ENCODE peak calls at places on chromosomes 3 and 15, in nine cellular contexts. T is NCI-H1436; I is stimulated activated CD8-positive, alpha-beta memory T cell treated with anti-CD3 and anti-CD28 coated beads, Interleukin-4, amount 100 ng/mL, for 4 hours; V is central memory CD4-positive, alpha-beta T cell; K is GDM1; N is cardiac fibroblast; J is stimulated activated CD4-positive, alpha-beta T cell treated with anti-CD3 and anti-CD28 coated beads, TNF-alpha, amount 100 ng/mL, for 24 hours; E is HFF-Myc; P is activated CD4-positive, alpha-beta T cell treated with anti-CD3 and anti-CD28 coated beads for 48 hours. Y is an unnamed sample.

GRCh38 chr3:121629601-121630000 is 31.1 kb downstream of the HCLS1 start:
- DNase-seq in P (no peak), I (no peak), T (no peak), E (no peak), K (no peak), N (no peak), V (no peak), J (no peak), Y (no peak)

GRCh38 chr3:149936812-149937230 is 33.9 kb downstream of the PFN2 start:
- DNase-seq in V (peak), N (peak), T (peak), I (no peak), J (peak), E (peak), P (peak), K (peak), Y (no peak)

GRCh38 chr3:128499724-128500275 is 6.8 kb upstream of the GATA2 start:
- DNase-seq in N (no peak), T (no peak), E (no peak), I (no peak), V (no peak), K (no peak), P (no peak), J (no peak), Y (no peak)

GRCh38 chr3:23041918-23042696 is 161.0 kb upstream of the UBE2E2 start:
- DNase-seq in T (no peak), J (no peak), E (no peak), I (no peak), N (peak), K (no peak), V (no peak), P (no peak), Y (peak)

GRCh38 chr15:66505430-66505811 is 295 bp downstream of the ZWILCH start:
- DNase-seq in T (no peak), P (no peak), I (no peak), E (no peak), J (no peak), N (no peak), K (no peak), V (no peak), Y (no peak)

GRCh38 chr15:40826123-40827075 is 2.1 kb downstream of the PPP1R14D start:
- DNase-seq in K (no peak), I (no peak), V (no peak), P (no peak), E (no peak), N (no peak), J (no peak), T (no peak), Y (no peak)

GRCh38 chr3:129003578-129004112 is 2.5 kb downstream of the EFCC1 start:
- DNase-seq in I (no peak), J (peak), E (no peak), T (peak), V (peak), N (no peak), K (no peak), P (peak), Y (no peak)

GRCh38 chr15:77710637-77711036 is 77.9 kb upstream of the LINGO1 start:
- DNase-seq in N (no peak), J (no peak), E (no peak), K (no peak), P (no peak), T (no peak), I (no peak), V (no peak), Y (no peak)

GRCh38 chr3:157240413-157240812 is 80.5 kb upstream of the CCNL1 start:
- DNase-seq in P (no peak), E (no peak), I (no peak), T (no peak), J (no peak), V (no peak), N (peak), K (no peak), Y (no peak)

GRCh38 chr3:40873934-40874699 is 325.2 kb upstream of the CTNNB1 start:
- DNase-seq in I (no peak), N (no peak), T (no peak), J (no peak), E (no peak), V (no peak), P (no peak), K (no peak), Y (no peak)